ENCODE peak calls at places on chromosome 15, in four cellular contexts. F is nucleus accumbens, Y is BJ, N is NAMALWA. M is an unnamed sample.

GRCh38 chr15:96047255-96047931 is 283.1 kb upstream of the NR2F2 start:
- DNase-seq in F (no peak), Y (peak; percentile 90), N (no peak), M (peak; percentile 81)

GRCh38 chr15:74511583-74511982 is 29.4 kb upstream of the ARID3B start:
- DNase-seq in F (no peak), Y (no peak), N (no peak), M (no peak)

GRCh38 chr15:66700412-66700801 is 1.6 kb upstream of the SMAD6 start:
- DNase-seq in F (no peak), Y (no peak), N (peak; percentile 67), M (no peak)

GRCh38 chr15:37206690-37207089 is 106.3 kb upstream of the MEIS2 start:
- DNase-seq in F (no peak), Y (no peak), N (no peak), M (no peak)

GRCh38 chr15:22224241-22224671 is 143.9 kb downstream of the OR4M2 start:
- DNase-seq in F (no peak), Y (no peak), N (peak; percentile 38), M (no peak)

GRCh38 chr15:31271706-31272557 is 54.7 kb upstream of the KLF13 start:
- DNase-seq in F (no peak), Y (no peak), N (no peak), M (no peak)

GRCh38 chr15:68843425-68844311 is 23.0 kb upstream of the ANP32A start:
- DNase-seq in F (no peak), Y (no peak), N (peak; percentile 48), M (no peak)

GRCh38 chr15:82298520-82298919 is 35.9 kb downstream of the SAXO2 start:
- DNase-seq in F (peak; percentile 14), Y (no peak), N (no peak), M (no peak)

GRCh38 chr15:89143503-89144162 is 55.4 kb downstream of the ABHD2 start:
- DNase-seq in F (no peak), Y (peak; percentile 76), N (no peak), M (no peak)

GRCh38 chr15:42072141-42072685 is 22.1 kb downstream of the PLA2G4D start:
- DNase-seq in F (no peak), Y (no peak), N (no peak), M (no peak)

GRCh38 chr15:73633991-73634495 is 854 bp upstream of the NPTN start:
- DNase-seq in F (no peak), Y (peak; percentile 89), N (no peak), M (peak; percentile 81)

GRCh38 chr15:26838742-26839460 is 28.0 kb upstream of the GABRA5 start:
- DNase-seq in F (no peak), Y (no peak), N (peak; percentile 58), M (no peak)

GRCh38 chr15:72534522-72534921 is 60.4 kb downstream of the ARIH1 start:
- DNase-seq in F (no peak), Y (no peak), N (no peak), M (no peak)

GRCh38 chr15:77025471-77025901 is 30.6 kb downstream of the PSTPIP1 start:
- DNase-seq in F (no peak), Y (no peak), N (no peak), M (no peak)

GRCh38 chr15:48336940-48337339 is 5.7 kb downstream of the DUT start:
- DNase-seq in F (no peak), Y (no peak), N (peak; percentile 61), M (no peak)

GRCh38 chr15:43939070-43939469 is 112.3 kb downstream of the WDR76 start:
- DNase-seq in F (no peak), Y (no peak), N (peak; percentile 33), M (no peak)

GRCh38 chr15:41603411-41603935 is 44.5 kb downstream of the TYRO3 start:
- DNase-seq in F (no peak), Y (no peak), N (no peak), M (no peak)

GRCh38 chr15:35450492-35450891 is 95.5 kb downstream of the DPH6 start:
- DNase-seq in F (no peak), Y (peak; percentile 20), N (no peak), M (peak; percentile 59)

GRCh38 chr15:90887037-90887481 is 2.8 kb downstream of the FES start:
- DNase-seq in F (no peak), Y (no peak), N (no peak), M (no peak)

GRCh38 chr15:81642451-81642990 is 268.5 kb upstream of the TMC3 start:
- DNase-seq in F (no peak), Y (peak; percentile 2), N (no peak), M (peak; percentile 28)

GRCh38 chr15:25527118-25527517 is 88.3 kb upstream of the UBE3A start:
- DNase-seq in F (no peak), Y (no peak), N (no peak), M (no peak)

GRCh38 chr15:43523646-43524045 is 6.2 kb downstream of the MAP1A start:
- DNase-seq in F (no peak), Y (no peak), N (no peak), M (no peak)

GRCh38 chr15:23482228-23482627 is 35.2 kb upstream of the GOLGA6L2 start:
- DNase-seq in F (no peak), Y (no peak), N (no peak), M (no peak)

GRCh38 chr15:75577401-75578205 is 1.5 kb downstream of the PTPN9 start:
- DNase-seq in F (peak; percentile 43), Y (no peak), N (peak; percentile 37), M (no peak)

GRCh38 chr15:99343836-99344551 is 92.7 kb downstream of the LRRC28 start:
- DNase-seq in F (peak; percentile 22), Y (no peak), N (peak; percentile 43), M (no peak)

GRCh38 chr15:22823495-22824128 is 14.9 kb upstream of the NIPA2 start:
- DNase-seq in F (no peak), Y (no peak), N (no peak), M (no peak)

GRCh38 chr15:50339717-50340116 is 15.3 kb downstream of the GABPB1 start:
- DNase-seq in F (no peak), Y (no peak), N (no peak), M (no peak)

GRCh38 chr15:101086394-101087171 is 165.3 kb downstream of the CHSY1 start:
- DNase-seq in F (no peak), Y (no peak), N (no peak), M (no peak)

GRCh38 chr15:66873856-66874255 is 171.8 kb downstream of the SMAD6 start:
- DNase-seq in F (no peak), Y (no peak), N (no peak), M (no peak)

GRCh38 chr15:43872416-43873020 is 45.7 kb downstream of the WDR76 start:
- DNase-seq in F (peak; percentile 47), Y (peak; percentile 15), N (peak; percentile 76), M (peak; percentile 28)

GRCh38 chr15:90558182-90558581 is 28.5 kb downstream of the CRTC3 start:
- DNase-seq in F (no peak), Y (no peak), N (no peak), M (no peak)

GRCh38 chr15:100078511-100079220 is 263.1 kb downstream of the ADAMTS17 start:
- DNase-seq in F (no peak), Y (no peak), N (no peak), M (no peak)

GRCh38 chr15:33104276-33104675 is 90.2 kb downstream of the FMN1 start:
- DNase-seq in F (no peak), Y (peak; percentile 74), N (no peak), M (peak; percentile 50)

GRCh38 chr15:63369296-63369695 is 12.3 kb downstream of the CA12 start:
- DNase-seq in F (no peak), Y (no peak), N (peak; percentile 8), M (no peak)

GRCh38 chr15:69810441-69811071 is 287.2 kb downstream of the TLE3 start:
- DNase-seq in F (no peak), Y (no peak), N (no peak), M (no peak)

GRCh38 chr15:45715528-45715927 is 80.7 kb downstream of the SQOR start:
- DNase-seq in F (no peak), Y (no peak), N (peak; percentile 62), M (no peak)

M was measured in AG04449.